ENCODE peak calls at places on chromosomes 7 and 10, in eight cellular contexts. D is activated naive CD8-positive, alpha-beta T cell treated with anti-CD3 and anti-CD28 coated beads, Interleukin-2, amount 50 U/mL, for 16 hours; N is NCI-H1436; K is stimulated activated CD4-positive, alpha-beta T cell treated with anti-CD3 and anti-CD28 coated beads, Interleukin-4, amount 100 ng/mL, for 1 hour; J is left ventricle myocardium superior; M is amygdala; I is Calu3; G is A549. E is an unnamed sample.

GRCh38 chr10:110460111-110460809 is 37.4 kb upstream of the DUSP5 start:
- DNase-seq in I (peak), N (no peak), D (no peak), K (peak), G (no peak), J (peak), M (no peak), E (peak)

GRCh38 chr7:131826960-131827359 is 270.5 kb upstream of the PODXL start:
- DNase-seq in J (no peak), K (no peak), N (no peak), M (no peak), G (no peak), D (no peak), I (no peak), E (no peak)

GRCh38 chr10:74486659-74487058 is 335.6 kb downstream of the ADK start:
- DNase-seq in I (no peak), N (no peak), J (no peak), M (no peak), G (no peak), K (no peak), D (no peak), E (no peak)

GRCh38 chr10:113038183-113038582 is 88.1 kb downstream of the TCF7L2 start:
- DNase-seq in J (no peak), M (no peak), D (no peak), I (no peak), G (no peak), K (no peak), N (no peak), E (no peak)

GRCh38 chr7:91710896-91711295 is 169.6 kb downstream of the MTERF1 start:
- DNase-seq in J (no peak), M (no peak), D (no peak), G (no peak), N (no peak), I (no peak), K (no peak), E (no peak)

GRCh38 chr10:24396396-24396795 is 187.5 kb downstream of the KIAA1217 start:
- DNase-seq in G (no peak), J (no peak), N (no peak), I (no peak), M (no peak), K (no peak), D (no peak), E (no peak)

GRCh38 chr7:12091164-12091563 is 119.9 kb upstream of the TMEM106B start:
- DNase-seq in D (no peak), J (no peak), G (no peak), K (no peak), M (no peak), N (no peak), I (no peak), E (no peak)

GRCh38 chr10:25875555-25876165 is 58.4 kb upstream of the MYO3A start:
- DNase-seq in K (peak), D (peak), M (peak), G (peak), J (peak), N (peak), I (peak), E (peak)

GRCh38 chr7:47379629-47380324 is 202.1 kb downstream of the TNS3 start:
- DNase-seq in I (peak), K (no peak), M (peak), J (peak), D (no peak), N (no peak), G (no peak), E (no peak)

GRCh38 chr10:121831237-121831636 is 96.6 kb downstream of the ATE1 start:
- DNase-seq in J (no peak), I (no peak), G (no peak), M (no peak), K (no peak), N (no peak), D (no peak), E (no peak)

E was measured in stimulated activated naive CD4-positive, alpha-beta T cell treated with Interleukin-2 at 50 U/mL for 16 hours.